ENCODE peak calls at places on chromosome 10, in nine cellular contexts. K is bronchial epithelial cell, I is sigmoid colon, A is upper lobe of right lung, F is Panc1, G is cardiac muscle cell, U is stomach, O is prostate gland, H is mammary epithelial cell. Y is an unnamed sample.

GRCh38 chr10:88754272-88754671 is 5.5 kb upstream of the LIPN start:
- DNase-seq in F (no peak), O (no peak), K (peak; percentile 8), I (no peak), G (no peak), U (no peak), A (no peak), H (no peak), Y (peak; percentile 75)

GRCh38 chr10:22810643-22811254 is 96.4 kb upstream of the PIP4K2A start:
- DNase-seq in G (no peak), K (no peak), F (no peak), U (no peak), I (no peak), A (no peak), H (no peak), O (no peak), Y (no peak)

GRCh38 chr10:46299531-46300366 is 13.0 kb downstream of the ANTXRL start:
- DNase-seq in A (no peak), K (no peak), F (no peak), U (no peak), G (peak; percentile 23), O (no peak), I (peak; percentile 38), H (no peak), Y (no peak)

GRCh38 chr10:129710510-129710847 is 243.4 kb downstream of the MGMT start:
- DNase-seq in F (no peak), A (no peak), G (no peak), K (no peak), H (no peak), I (no peak), U (no peak), O (no peak), Y (no peak)

GRCh38 chr10:69278446-69278963 is at the start of gene HK1:
- DNase-seq in K (no peak), I (no peak), G (peak; percentile 25), O (no peak), H (no peak), U (no peak), F (no peak), A (no peak), Y (no peak)

GRCh38 chr10:3516191-3516590 is 268.8 kb downstream of the KLF6 start:
- DNase-seq in K (no peak), U (no peak), H (no peak), I (no peak), O (no peak), F (no peak), G (no peak), A (no peak), Y (no peak)

GRCh38 chr10:68826764-68827591 is at the start of gene STOX1:
- DNase-seq in F (no peak), I (peak; percentile 65), G (peak; percentile 86), H (peak; percentile 69), O (peak; percentile 42), K (peak; percentile 22), U (peak; percentile 65), A (peak; percentile 76), Y (peak; percentile 0)

GRCh38 chr10:72097448-72098300 is 9.3 kb upstream of the SPOCK2 start:
- DNase-seq in F (peak; percentile 94), U (peak; percentile 70), I (no peak), A (no peak), K (peak; percentile 91), H (peak; percentile 59), O (no peak), G (no peak), Y (peak; percentile 52)

GRCh38 chr10:110355181-110355831 is 50.6 kb upstream of the SMNDC1 start:
- DNase-seq in F (no peak), H (no peak), A (no peak), G (no peak), I (peak; percentile 20), U (no peak), K (no peak), O (no peak), Y (no peak)

GRCh38 chr10:71303569-71303907 is 15.5 kb upstream of the SLC29A3 start:
- DNase-seq in U (no peak), K (no peak), A (no peak), H (no peak), G (no peak), I (no peak), F (no peak), O (no peak), Y (no peak)

DNA sequence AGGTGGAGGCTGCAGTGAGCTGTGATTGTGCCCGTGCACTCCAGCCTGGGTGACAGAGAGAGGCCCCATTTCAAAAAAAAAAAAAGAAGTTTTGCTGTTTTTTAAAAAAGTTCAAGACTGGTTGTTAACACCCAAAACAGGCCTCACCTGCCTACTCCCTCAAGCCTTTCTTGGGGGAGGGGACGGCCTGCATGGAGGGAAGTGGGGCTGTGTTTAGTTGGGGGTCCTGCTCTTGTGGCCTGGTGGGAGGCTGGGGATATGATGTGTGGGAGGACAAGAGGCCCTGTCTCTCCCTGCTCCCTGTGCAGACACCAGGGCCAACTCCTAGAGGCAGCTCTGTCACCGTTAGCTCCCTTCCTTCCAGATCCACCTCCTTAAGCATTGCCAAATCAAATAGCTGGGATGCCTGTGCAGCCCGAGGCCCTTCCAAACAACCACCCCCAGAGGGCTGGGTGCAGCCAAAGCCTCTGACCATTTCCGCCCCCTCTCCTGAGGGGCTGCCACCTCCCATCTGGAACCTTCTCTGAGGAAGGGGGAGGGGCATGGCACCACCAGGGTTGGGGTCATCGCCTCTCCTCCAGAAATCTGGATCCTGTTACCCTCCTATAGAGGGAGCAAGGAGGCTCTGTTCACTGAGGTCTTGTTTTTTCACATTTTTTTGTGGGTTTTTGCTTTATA is 32.9 kb upstream of the ANKRD2 start:
- DNase-seq in H (no peak), I (peak; percentile 73), F (no peak), K (no peak), U (no peak), G (no peak), O (no peak), A (no peak), Y (peak; percentile 66)
- TF ChIP-seq CTCF in H (no peak), I (no peak), F (no peak), K (peak; percentile 6), U (no peak), G (peak; percentile 62), O (no peak), A (peak; percentile 13), Y (peak; percentile 51)

GRCh38 chr10:117240730-117241529 is at the start of gene SLC18A2:
- DNase-seq in I (no peak), H (no peak), A (no peak), O (no peak), K (no peak), U (no peak), F (no peak), G (no peak), Y (no peak)
- H3K4me3 ChIP-seq in I (no peak within 1 kb of the TSS), H (no peak within 1 kb of the TSS), A (no peak within 1 kb of the TSS), O (peak within 1 kb of the TSS; percentile 40), K (no peak within 1 kb of the TSS), U (peak within 1 kb of the TSS; percentile 35), F (no peak within 1 kb of the TSS), G (peak within 1 kb of the TSS; percentile 24), Y (no peak within 1 kb of the TSS)

DNA sequence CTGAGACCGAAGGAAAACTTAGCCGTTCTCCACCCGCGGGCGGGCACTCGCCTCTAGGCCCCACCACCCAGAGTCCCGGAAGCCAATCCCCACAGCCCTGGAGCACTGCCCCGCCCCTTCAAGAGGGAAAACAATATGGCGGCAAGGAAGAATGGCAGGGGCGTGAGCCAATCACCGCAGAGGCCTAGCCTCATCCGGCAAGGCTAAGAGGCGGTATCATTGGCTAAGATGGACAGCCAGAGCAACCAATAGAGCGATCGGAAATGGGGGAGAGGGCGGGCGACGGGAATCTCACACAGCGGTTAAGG is 529 bp downstream of the ACTR1A start:
- DNase-seq in G (peak; percentile 98), A (peak; percentile 99), F (peak; percentile 97), O (peak; percentile 99), I (peak; percentile 100), H (peak; percentile 99), U (peak; percentile 99), K (peak; percentile 96), Y (peak; percentile 94)
- H3K36me3 ChIP-seq in G (no peaks in the 10 kb centered on the region), A (no peaks in the 10 kb centered on the region), F (peaks cover 9% of the 10 kb centered on the region), O (no peaks in the 10 kb centered on the region), I (no peaks in the 10 kb centered on the region), H (no peaks in the 10 kb centered on the region), U (peaks cover under 1% of the 10 kb centered on the region), K (no peaks in the 10 kb centered on the region), Y (no peaks in the 10 kb centered on the region)

GRCh38 chr10:120599202-120599724 is 142.2 kb downstream of the PLPP4 start:
- DNase-seq in G (no peak), I (no peak), H (no peak), U (no peak), F (no peak), K (no peak), A (no peak), O (no peak), Y (no peak)

GRCh38 chr10:120601999-120602398 is 145.0 kb downstream of the PLPP4 start:
- DNase-seq in K (no peak), A (no peak), U (no peak), H (no peak), F (no peak), I (no peak), G (no peak), O (no peak), Y (no peak)

GRCh38 chr10:120598377-120598776 is 141.3 kb downstream of the PLPP4 start:
- DNase-seq in O (no peak), A (no peak), K (no peak), H (no peak), F (no peak), G (no peak), I (no peak), U (no peak), Y (no peak)

GRCh38 chr10:120597902-120598301 is 140.9 kb downstream of the PLPP4 start:
- DNase-seq in A (no peak), I (no peak), G (no peak), U (no peak), H (no peak), O (no peak), F (no peak), K (no peak), Y (no peak)

GRCh38 chr10:120600871-120601644 is 144.0 kb downstream of the PLPP4 start:
- DNase-seq in A (no peak), K (no peak), O (no peak), G (peak; percentile 42), F (no peak), H (peak; percentile 5), U (no peak), I (no peak), Y (no peak)
- TF ChIP-seq CTCF in A (no peak), K (peak; percentile 18), O (no peak), G (peak; percentile 16), F (peak; percentile 19), H (no peak), U (no peak), I (no peak), Y (peak; percentile 43)

GRCh38 chr10:90919683-90920574 is 958 bp downstream of the ANKRD1 start:
- DNase-seq in O (no peak), G (no peak), K (no peak), A (no peak), H (no peak), I (no peak), U (no peak), F (no peak), Y (no peak)
- H3K4me3 ChIP-seq in O (no peak overlapping the region), G (peak overlapping the region; percentile 16), K (no peak overlapping the region), A (peak overlapping the region; percentile 13), H (no peak overlapping the region), I (no peak overlapping the region), U (no peak overlapping the region), F (no peak overlapping the region), Y (no peak overlapping the region)

Y was measured in BJ.